ENCODE peak calls at places on chromosomes 6 and 20, in five cellular contexts. M is NB4, T is lower leg skin, H is uterus, C is ovary. Q is an unnamed sample.

GRCh38 chr20:17202668-17203067 is 24.2 kb upstream of the PCSK2 start:
- DNase-seq in M (no peak), T (no peak), H (no peak), C (no peak), Q (no peak)

GRCh38 chr6:43937236-43938177 is 167.5 kb downstream of the VEGFA start:
- DNase-seq in M (no peak), T (peak), H (peak), C (peak), Q (no peak)

GRCh38 chr6:133947302-133947900 is 5.6 kb upstream of the TBPL1 start:
- DNase-seq in M (no peak), T (no peak), H (no peak), C (no peak), Q (no peak)

GRCh38 chr6:109182590-109182989 is 87.3 kb downstream of the CEP57L1 start:
- DNase-seq in M (no peak), T (no peak), H (no peak), C (no peak), Q (no peak)

GRCh38 chr6:1503811-1504210 is 105.9 kb upstream of the FOXC1 start:
- DNase-seq in M (no peak), T (no peak), H (no peak), C (no peak), Q (no peak)

GRCh38 chr6:92132446-92132845 is 1286.9 kb downstream of the EPHA7 start:
- DNase-seq in M (peak), T (no peak), H (no peak), C (no peak), Q (no peak)

GRCh38 chr20:7523288-7523687 is 417.0 kb downstream of the HAO1 start:
- DNase-seq in M (no peak), T (no peak), H (no peak), C (no peak), Q (no peak)

GRCh38 chr6:137148291-137149076 is 25.0 kb downstream of the IL22RA2 start:
- DNase-seq in M (peak), T (no peak), H (no peak), C (no peak), Q (no peak)

GRCh38 chr6:16704706-16705402 is 56.4 kb downstream of the ATXN1 start:
- DNase-seq in M (peak), T (peak), H (no peak), C (no peak), Q (no peak)

GRCh38 chr6:166253277-166254229 is 54.6 kb downstream of the PRR18 start:
- DNase-seq in M (peak), T (no peak), H (no peak), C (no peak), Q (no peak)

GRCh38 chr6:107840636-107841264 is 16.6 kb upstream of the SCML4 start:
- DNase-seq in M (no peak), T (no peak), H (no peak), C (no peak), Q (no peak)

GRCh38 chr20:24993337-24994185 is 1.0 kb upstream of the APMAP start:
- DNase-seq in M (peak), T (peak), H (no peak), C (no peak), Q (no peak)

GRCh38 chr6:106250997-106251396 is 74.6 kb downstream of the ATG5 start:
- DNase-seq in M (no peak), T (no peak), H (no peak), C (no peak), Q (no peak)

GRCh38 chr6:52610745-52611355 is 34.0 kb upstream of the TRAM2 start:
- DNase-seq in M (peak), T (no peak), H (no peak), C (no peak), Q (no peak)

GRCh38 chr6:148177589-148178233 is 164.9 kb upstream of the SASH1 start:
- DNase-seq in M (peak), T (peak), H (peak), C (peak), Q (no peak)

DNA sequence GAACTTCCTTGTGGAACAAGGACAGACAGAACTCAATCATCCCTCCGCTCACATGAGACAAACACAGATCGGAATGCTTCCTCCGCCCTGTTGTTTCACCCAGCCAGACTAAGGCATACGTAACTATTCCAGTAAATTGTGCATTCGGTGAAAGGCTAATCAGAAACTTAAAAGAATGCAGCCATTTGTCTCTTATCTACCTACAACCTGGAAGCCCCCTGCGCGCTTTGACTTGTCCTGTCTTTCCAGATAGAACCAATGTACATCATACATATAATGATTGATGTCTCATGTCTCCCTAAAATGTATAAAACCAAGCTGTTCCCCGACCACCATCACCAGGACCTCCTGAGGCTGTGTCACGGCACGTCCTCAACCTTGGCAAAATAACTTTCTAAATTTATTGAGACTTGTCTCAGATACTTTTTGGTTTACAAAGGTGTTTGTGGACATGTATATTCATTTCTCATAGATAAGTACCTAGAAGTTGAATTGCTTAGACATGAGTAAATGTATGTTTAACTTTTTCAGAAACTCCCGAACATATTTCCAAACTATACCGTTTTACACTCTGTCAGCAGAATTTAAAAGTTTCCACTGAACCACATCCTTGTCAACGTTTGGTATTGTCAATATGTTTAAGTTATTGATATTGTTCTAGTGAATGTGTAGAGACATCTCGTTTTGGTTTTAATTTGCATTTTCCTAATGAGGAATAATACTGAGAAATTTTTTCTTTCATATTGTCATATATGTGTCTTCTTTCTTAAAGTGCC is 197.6 kb upstream of the THBS2 start:
- DNase-seq in M (no peak), T (no peak), H (no peak), C (no peak), Q (no peak)
- TF ChIP-seq POLR2A in M (no peak), T (no peak), H (no peak), C (no peak), Q (no peak)

DNA sequence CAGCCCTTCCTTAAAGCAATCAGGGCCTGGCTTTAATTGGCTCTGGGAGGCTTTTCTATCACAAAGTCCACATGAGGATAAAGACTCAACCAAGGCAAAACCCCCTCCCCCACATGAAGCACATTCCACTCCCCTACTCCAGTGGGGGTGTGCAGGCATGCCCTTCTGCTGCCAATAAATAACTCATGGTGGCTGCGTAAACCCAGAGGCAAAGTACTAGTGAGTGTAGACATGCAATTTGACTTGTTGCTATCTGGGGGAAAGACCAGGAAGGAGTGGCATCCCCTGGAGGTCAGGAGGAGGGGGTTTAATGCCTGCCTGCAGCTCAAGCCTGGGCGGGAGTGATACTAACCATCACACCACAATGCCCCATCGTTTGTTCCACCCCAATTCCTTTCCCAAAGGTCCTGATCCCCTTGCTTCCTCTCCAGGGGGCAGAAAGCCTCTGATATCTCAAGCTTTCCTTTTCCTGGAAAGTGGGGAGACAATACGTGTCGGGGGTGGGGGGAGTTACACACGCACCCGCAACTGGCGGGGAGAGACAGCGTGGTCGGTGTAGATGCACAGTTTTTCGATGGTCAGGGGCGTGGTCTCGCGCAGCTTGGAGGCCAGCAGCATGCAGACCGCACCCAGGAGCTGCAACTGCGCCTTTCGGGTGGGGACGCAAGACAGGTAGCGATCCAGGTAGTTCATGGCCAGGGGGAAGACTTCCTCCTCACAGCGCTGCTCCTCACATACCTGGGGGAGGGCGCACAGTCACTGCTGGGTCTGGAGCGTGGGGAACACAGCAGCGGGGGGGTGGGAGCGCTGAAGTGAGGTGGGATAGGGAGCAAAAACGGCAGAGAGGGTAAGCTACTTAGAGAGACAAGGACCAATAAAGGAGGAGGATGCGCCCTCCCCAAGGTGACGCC is 1.5 kb downstream of the CCND3 start:
- DNase-seq in M (peak), T (no peak), H (peak), C (no peak), Q (no peak)
- TF ChIP-seq POLR2A in M (peak), T (no peak), H (no peak), C (no peak), Q (no peak)

GRCh38 chr20:35721621-35722020 is 20.4 kb downstream of the RBM39 start:
- DNase-seq in M (no peak), T (no peak), H (no peak), C (no peak), Q (no peak)
- TF ChIP-seq POLR2A in M (no peak), T (no peak), H (no peak), C (no peak), Q (no peak)

DNA sequence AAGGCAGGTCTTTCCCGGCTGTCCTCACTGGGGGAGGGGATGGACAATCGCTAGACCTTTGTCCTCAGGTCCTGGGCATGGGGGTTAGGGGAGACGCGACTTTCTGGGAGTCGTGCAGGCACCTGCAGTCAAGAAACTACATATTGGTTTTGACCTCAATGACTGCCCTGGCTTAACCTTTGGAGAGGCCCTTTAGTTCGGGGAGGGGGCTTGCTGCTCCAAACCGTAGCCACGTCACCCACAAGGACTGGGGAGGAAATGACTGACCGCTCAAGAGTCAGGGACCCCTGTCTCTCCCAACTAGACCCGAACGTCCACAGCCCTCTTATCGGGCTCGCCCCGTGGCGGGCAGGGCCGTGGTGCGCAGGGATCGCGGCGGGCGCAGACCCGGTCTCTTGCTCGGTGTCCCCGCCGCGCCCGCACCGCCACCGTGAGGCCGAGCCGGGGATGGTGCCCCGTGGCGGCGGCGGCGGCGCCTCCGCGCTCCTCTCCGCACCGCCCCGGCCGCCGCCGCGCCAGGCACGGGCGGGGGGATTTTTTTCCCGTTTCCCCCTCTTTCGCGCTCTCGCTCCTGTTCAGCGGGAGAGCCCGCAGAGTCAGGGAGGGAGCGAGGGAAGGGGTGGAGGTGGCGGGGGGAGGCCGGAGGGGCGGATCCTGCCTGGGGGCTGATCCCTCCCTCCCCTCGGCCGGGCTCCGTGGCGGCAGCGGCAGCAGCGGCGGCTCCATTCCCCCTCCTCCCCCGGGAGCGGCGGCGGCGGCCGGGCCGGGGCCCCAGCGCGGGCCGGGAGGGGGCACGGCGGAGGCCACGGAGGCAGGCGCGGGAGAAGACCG is at the start of gene BRPF3:
- DNase-seq in M (peak), T (peak), H (peak), C (peak), Q (peak)
- TF ChIP-seq POLR2A in M (no peak), T (no peak), H (no peak), C (no peak), Q (no peak)

DNA sequence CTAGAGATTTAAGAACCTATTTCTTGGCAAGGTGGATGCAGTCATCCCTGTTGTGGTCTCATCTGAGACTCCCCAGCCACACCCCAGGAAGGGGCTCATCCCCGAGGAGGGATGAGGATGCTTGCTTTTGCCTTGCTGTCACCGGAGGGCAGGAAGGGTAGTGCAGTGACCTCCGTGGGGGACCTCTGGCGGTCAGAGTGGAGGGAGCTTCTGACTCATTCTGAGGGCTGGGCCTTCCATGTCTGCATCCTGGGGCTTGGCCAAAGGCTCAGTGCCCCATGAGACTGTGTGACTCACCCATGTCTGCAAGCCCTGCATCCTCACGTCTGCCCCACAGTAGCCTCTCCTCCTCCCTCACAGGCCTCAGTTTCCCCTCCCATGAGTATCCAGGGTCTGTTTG is 38.7 kb downstream of the UQCC2 start:
- DNase-seq in M (peak), T (no peak), H (peak), C (peak), Q (no peak)
- TF ChIP-seq POLR2A in M (no peak), T (no peak), H (no peak), C (no peak), Q (no peak)

GRCh38 chr20:64045346-64046011 is 4.0 kb downstream of the SOX18 start:
- DNase-seq in M (peak), T (no peak), H (no peak), C (no peak), Q (no peak)
- TF ChIP-seq POLR2A in M (no peak), T (no peak), H (no peak), C (no peak), Q (no peak)

DNA sequence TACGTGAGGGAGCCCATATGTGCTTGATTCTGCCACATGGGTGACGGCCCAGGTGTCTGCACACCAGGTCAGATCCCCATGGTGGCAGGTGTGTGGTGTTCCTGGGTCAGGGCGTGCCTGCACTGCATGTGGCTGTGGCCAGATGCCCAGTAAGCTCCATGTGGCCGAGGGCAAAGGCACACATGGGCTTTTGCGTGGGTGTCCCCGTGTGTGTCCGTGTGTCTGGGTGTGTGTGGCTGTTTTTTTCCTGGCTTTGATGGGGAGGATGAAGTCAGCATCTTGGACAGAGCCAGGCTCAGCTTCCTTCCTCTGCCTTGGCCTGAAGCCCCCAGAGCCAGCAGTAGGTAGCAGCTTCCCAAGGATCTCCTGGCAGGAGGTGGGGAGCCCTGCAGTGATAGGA is 1.5 kb upstream of the TNXB start:
- DNase-seq in M (no peak), T (no peak), H (peak), C (no peak), Q (no peak)
- TF ChIP-seq POLR2A in M (no peak), T (no peak), H (no peak), C (no peak), Q (no peak)

GRCh38 chr6:30590509-30590908 is 19.3 kb downstream of the ABCF1 start:
- DNase-seq in M (no peak), T (no peak), H (no peak), C (no peak), Q (no peak)
- TF ChIP-seq POLR2A in M (no peak), T (no peak), H (no peak), C (no peak), Q (no peak)

GRCh38 chr6:83152913-83153312 is 40.2 kb downstream of the PGM3 start:
- DNase-seq in M (no peak), T (no peak), H (no peak), C (no peak), Q (no peak)

GRCh38 chr6:83155794-83156193 is 37.3 kb downstream of the PGM3 start:
- DNase-seq in M (no peak), T (no peak), H (no peak), C (no peak), Q (no peak)

GRCh38 chr6:83153958-83154357 is 39.1 kb downstream of the PGM3 start:
- DNase-seq in M (no peak), T (no peak), H (no peak), C (no peak), Q (no peak)

DNA sequence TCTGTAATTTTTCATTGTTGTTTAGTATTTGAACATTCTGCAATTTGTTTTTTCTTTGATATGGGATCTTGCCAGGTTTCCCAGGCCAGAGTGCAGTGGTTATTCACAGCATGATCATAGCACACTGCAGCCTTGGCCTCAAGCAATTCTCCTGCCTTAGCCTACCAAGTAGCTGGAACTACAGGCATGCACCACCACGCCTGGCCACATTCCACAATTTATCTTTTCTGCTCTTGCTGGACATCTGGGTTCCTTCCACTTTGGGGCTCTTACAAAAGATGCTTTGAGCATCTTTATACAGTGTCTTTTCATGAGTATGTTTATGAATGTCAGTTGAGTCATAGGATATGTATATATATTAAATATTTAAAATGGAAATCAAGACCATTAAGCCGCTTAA is 42.0 kb downstream of the PGM3 start:
- DNase-seq in M (no peak), T (no peak), H (no peak), C (no peak), Q (no peak)
- TF ChIP-seq POLR2A in M (no peak), T (no peak), H (no peak), C (no peak), Q (no peak)